ENCODE peak calls at places on chromosomes 16 and 17, in seven cellular contexts. U is Panc1, E is psoas muscle, S is thoracic aorta, C is stomach, Z is Caco-2, D is heart right ventricle. W is an unnamed sample.

GRCh38 chr16:86483-86952 is 8.5 kb downstream of the MPG start:
- DNase-seq in U (no peak), E (no peak), S (no peak), C (no peak), Z (no peak), D (no peak), W (no peak)

GRCh38 chr17:38701504-38702165 is 3.4 kb upstream of the MLLT6 start:
- DNase-seq in U (no peak), E (no peak), S (no peak), C (no peak), Z (no peak), D (no peak), W (peak; percentile 72)

GRCh38 chr16:30903596-30903995 is 7.2 kb downstream of the CTF1 start:
- DNase-seq in U (no peak), E (no peak), S (no peak), C (no peak), Z (no peak), D (no peak), W (no peak)

GRCh38 chr17:30969989-30970680 is 704 bp upstream of the RNF135 start:
- DNase-seq in U (no peak), E (peak; percentile 39), S (no peak), C (peak; percentile 26), Z (no peak), D (no peak), W (peak; percentile 58)

GRCh38 chr16:57422026-57422944 is 17.7 kb downstream of the CCL17 start:
- DNase-seq in U (peak; percentile 42), E (no peak), S (no peak), C (peak; percentile 52), Z (peak; percentile 75), D (no peak), W (peak; percentile 64)

GRCh38 chr16:5220705-5221104 is 123.1 kb upstream of the EEF2KMT start:
- DNase-seq in U (no peak), E (no peak), S (no peak), C (no peak), Z (no peak), D (no peak), W (no peak)

GRCh38 chr17:16287563-16288027 is 65.7 kb downstream of the CENPV start:
- DNase-seq in U (peak; percentile 30), E (no peak), S (no peak), C (peak; percentile 37), Z (no peak), D (no peak), W (peak; percentile 51)

GRCh38 chr17:50063516-50064252 is 7.8 kb downstream of the ITGA3 start:
- DNase-seq in U (no peak), E (no peak), S (no peak), C (no peak), Z (no peak), D (no peak), W (no peak)

GRCh38 chr16:89598199-89598598 is 15.2 kb upstream of the DPEP1 start:
- DNase-seq in U (no peak), E (no peak), S (no peak), C (no peak), Z (no peak), D (no peak), W (no peak)

GRCh38 chr16:56094231-56094630 is 97.1 kb upstream of the GNAO1 start:
- DNase-seq in U (no peak), E (no peak), S (no peak), C (no peak), Z (no peak), D (no peak), W (no peak)

GRCh38 chr17:34902761-34903325 is 58.4 kb downstream of the CCT6B start:
- DNase-seq in U (no peak), E (no peak), S (no peak), C (no peak), Z (no peak), D (no peak), W (no peak)

GRCh38 chr16:19131809-19132777 is 18.3 kb downstream of the ITPRIPL2 start:
- DNase-seq in U (no peak), E (no peak), S (no peak), C (no peak), Z (no peak), D (no peak), W (no peak)

GRCh38 chr17:42458497-42459255 is at the start of gene ATP6V0A1:
- DNase-seq in U (no peak), E (peak; percentile 96), S (peak; percentile 81), C (peak; percentile 96), Z (peak; percentile 97), D (peak; percentile 96), W (peak; percentile 98)

GRCh38 chr17:29909604-29910003 is 20.4 kb downstream of the SSH2 start:
- DNase-seq in U (no peak), E (no peak), S (no peak), C (no peak), Z (no peak), D (no peak), W (no peak)

DNA sequence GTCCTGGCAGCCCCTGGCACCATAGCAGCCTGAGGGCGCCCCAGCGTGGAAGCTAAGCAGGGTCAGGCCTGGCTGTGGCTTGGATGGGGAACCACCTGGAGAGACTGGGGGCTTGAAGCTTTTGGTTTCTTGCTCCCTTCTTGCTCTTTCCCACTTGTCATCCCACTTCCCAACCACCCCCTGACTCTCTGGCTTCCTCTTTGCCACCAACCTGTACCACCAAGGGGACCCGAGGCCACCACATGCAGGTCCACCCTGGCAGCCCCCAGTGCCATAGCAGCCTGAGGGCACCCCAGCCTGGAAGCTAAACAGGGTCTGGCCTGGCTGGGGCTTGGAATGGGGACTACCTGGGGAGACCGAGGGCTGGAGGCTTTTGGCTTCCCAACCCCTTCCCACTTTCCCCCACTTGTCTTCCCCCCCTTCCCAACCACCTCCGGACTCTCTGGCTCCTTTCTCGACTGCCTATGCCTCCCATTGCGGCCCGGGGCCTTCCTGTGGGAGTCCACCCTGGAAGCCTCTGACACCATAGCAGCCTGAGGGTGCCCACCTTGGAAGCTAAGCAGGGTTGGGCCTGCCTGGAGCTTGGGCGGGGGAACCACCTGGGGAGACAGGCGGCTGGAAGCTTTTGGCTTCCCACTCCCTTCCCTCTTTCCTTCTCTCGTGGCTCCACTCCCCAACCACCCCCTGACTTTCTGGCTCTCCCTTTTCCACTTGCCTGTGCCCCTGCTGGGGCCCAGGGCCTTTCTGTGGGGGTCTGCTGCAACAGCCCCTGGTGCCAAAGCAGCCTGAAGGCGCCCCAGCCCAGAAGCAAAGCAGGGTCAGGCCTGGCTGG is 2294.4 kb downstream of the TP53TG3F start:
- DNase-seq in U (no peak), E (no peak), S (no peak), C (no peak), Z (no peak), D (no peak), W (no peak)
- H3K9me3 ChIP-seq in U (no peaks in the 10 kb centered on the region), E (peaks cover 7% of the 10 kb centered on the region), S (no peaks in the 10 kb centered on the region), C (peaks cover 50% of the 10 kb centered on the region), Z (peaks cover under 1% of the 10 kb centered on the region), D (no peaks in the 10 kb centered on the region), W (peaks cover 95% of the 10 kb centered on the region)

DNA sequence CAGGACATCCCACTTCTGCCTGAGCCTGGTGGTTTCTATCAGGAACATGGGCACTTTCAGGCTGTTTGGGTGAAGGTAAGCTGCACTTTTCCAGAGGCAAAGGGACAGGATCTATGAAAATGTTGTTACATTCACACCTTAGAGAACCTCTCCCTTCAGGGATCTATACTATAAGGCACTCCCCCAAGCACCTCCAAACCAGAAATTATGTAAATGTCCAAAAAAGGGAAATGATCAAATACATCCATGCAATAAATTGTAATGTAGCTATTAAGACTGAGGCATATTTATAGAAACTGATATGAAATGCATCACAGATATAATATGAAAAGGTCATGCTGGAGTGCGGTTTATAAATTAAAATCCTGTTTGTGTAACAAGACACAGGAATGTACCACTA is 23.3 kb upstream of the COG7 start:
- DNase-seq in U (no peak), E (no peak), S (no peak), C (no peak), Z (no peak), D (no peak), W (no peak)
- H3K36me3 ChIP-seq in U (peaks cover 18% of the 10 kb centered on the region), E (peaks cover 11% of the 10 kb centered on the region), S (peaks cover 56% of the 10 kb centered on the region), C (peaks cover 100% of the 10 kb centered on the region), Z (peaks cover 2% of the 10 kb centered on the region), D (peaks cover 99% of the 10 kb centered on the region), W (peaks cover 19% of the 10 kb centered on the region)

GRCh38 chr17:57809879-57810278 is 40.0 kb downstream of the MRPS23 start:
- DNase-seq in U (no peak), E (no peak), S (no peak), C (no peak), Z (no peak), D (no peak), W (no peak)
- H3K4me3 ChIP-seq in U (no peak overlapping the region), E (no peak overlapping the region), S (no peak overlapping the region), C (no peak overlapping the region), Z (no peak overlapping the region), D (no peak overlapping the region), W (no peak overlapping the region)

DNA sequence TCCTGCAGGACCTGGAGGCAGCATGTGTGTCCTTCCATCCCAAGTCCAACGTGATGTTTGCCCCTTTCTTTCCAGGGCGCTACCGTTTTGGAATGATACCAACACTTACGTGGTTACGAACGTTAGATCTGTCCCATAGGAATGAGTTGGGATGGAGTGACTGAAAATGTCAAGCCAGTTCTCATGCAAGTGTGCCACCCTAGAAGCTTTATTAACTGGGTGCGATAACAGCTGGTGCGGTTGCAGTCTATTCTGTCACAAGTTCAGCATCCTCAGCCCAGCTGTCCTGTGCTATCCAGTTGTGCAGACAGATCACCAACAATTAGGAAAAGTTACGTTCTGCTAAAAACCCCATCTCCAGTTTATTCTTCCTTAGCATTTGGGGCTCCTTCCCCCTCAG is 52.5 kb downstream of the BANP start:
- DNase-seq in U (no peak), E (no peak), S (no peak), C (no peak), Z (no peak), D (no peak), W (no peak)
- H3K9me3 ChIP-seq in U (no peaks in the 10 kb centered on the region), E (no peaks in the 10 kb centered on the region), S (no peaks in the 10 kb centered on the region), C (no peaks in the 10 kb centered on the region), Z (no peaks in the 10 kb centered on the region), D (no peaks in the 10 kb centered on the region), W (no peaks in the 10 kb centered on the region)

DNA sequence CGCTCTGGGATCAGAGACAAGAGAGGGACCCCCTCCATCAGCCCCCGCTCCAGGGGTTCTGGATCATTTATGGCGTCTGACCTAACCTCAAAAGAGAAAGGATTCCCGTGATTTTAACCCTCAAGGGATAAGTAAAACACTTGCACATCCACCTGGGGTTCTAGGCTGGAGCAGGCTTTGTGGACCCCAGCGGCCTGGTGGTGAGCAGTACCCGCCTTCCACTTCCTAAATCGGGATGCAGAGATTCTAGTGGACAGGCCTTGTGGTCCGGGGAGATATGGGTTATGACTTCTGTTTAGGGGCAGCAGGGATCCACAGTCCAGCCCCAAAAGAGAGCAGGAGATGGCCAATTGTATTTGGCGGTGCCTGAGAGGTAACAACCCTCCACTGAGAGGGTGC is 684 bp upstream of the PITPNM3 start:
- DNase-seq in U (no peak), E (no peak), S (no peak), C (no peak), Z (no peak), D (no peak), W (no peak)
- H3K36me3 ChIP-seq in U (no peaks in the 10 kb centered on the region), E (no peaks in the 10 kb centered on the region), S (no peaks in the 10 kb centered on the region), C (no peaks in the 10 kb centered on the region), Z (no peaks in the 10 kb centered on the region), D (no peaks in the 10 kb centered on the region), W (no peaks in the 10 kb centered on the region)

W was measured in mucosa of descending colon.